ENCODE peak calls at places on chromosomes 6 and 20, in ten cellular contexts. N is sigmoid colon, C is neural crest cell, Q is ovary, U is kidney, E is endothelial cell of umbilical vein, M is endothelial cell, A is astrocyte of the cerebellum, I is BJ, X is HFF-Myc. R is an unnamed sample.

GRCh38 chr6:150967910-150968309 is 102.4 kb downstream of the MTHFD1L start:
- DNase-seq in M (no peak), A (no peak), U (no peak), C (no peak), Q (no peak), I (no peak), N (no peak), X (no peak), E (no peak), R (no peak)

GRCh38 chr6:56713285-56713684 is 70.6 kb upstream of the DST start:
- DNase-seq in X (no peak), N (peak), Q (no peak), C (no peak), A (peak), E (peak), M (no peak), I (peak), U (no peak), R (no peak)

GRCh38 chr20:45378191-45378590 is at the start of gene TP53TG5:
- DNase-seq in A (no peak), C (no peak), Q (no peak), N (no peak), X (no peak), U (no peak), E (no peak), M (no peak), I (no peak), R (no peak)

GRCh38 chr6:128069180-128069579 is 168.3 kb upstream of the THEMIS start:
- DNase-seq in X (no peak), A (peak), Q (no peak), C (no peak), E (no peak), M (no peak), U (no peak), I (no peak), N (no peak), R (peak)

GRCh38 chr6:17032595-17033591 is 69.0 kb upstream of the STMND1 start:
- DNase-seq in E (peak), A (peak), C (no peak), I (peak), Q (peak), X (peak), U (peak), N (peak), M (no peak), R (peak)

GRCh38 chr20:37886851-37887297 is 16.1 kb upstream of the VSTM2L start:
- DNase-seq in C (no peak), Q (no peak), X (no peak), A (no peak), N (no peak), U (no peak), E (no peak), I (no peak), M (no peak), R (no peak)

GRCh38 chr6:85810558-85810957 is 167.9 kb upstream of the SYNCRIP start:
- DNase-seq in X (no peak), Q (no peak), I (no peak), M (no peak), A (no peak), U (no peak), E (no peak), N (no peak), C (no peak), R (no peak)

GRCh38 chr6:33417127-33417902 is 592 bp downstream of the CUTA start:
- DNase-seq in X (no peak), E (peak), A (peak), U (peak), N (no peak), Q (peak), I (peak), M (no peak), C (no peak), R (no peak)

GRCh38 chr6:29552512-29553051 is 7.0 kb downstream of the UBD start:
- DNase-seq in M (no peak), I (peak), C (no peak), E (peak), A (peak), Q (no peak), N (no peak), U (no peak), X (peak), R (no peak)

GRCh38 chr6:135179920-135180457 is 1.1 kb upstream of the MYB start:
- DNase-seq in A (no peak), X (no peak), C (no peak), U (no peak), E (no peak), Q (no peak), N (no peak), M (no peak), I (no peak), R (no peak)

GRCh38 chr6:111727041-111727440 is 121.4 kb upstream of the TRAF3IP2 start:
- DNase-seq in Q (no peak), E (no peak), I (no peak), X (no peak), C (no peak), A (no peak), M (no peak), U (no peak), N (no peak), R (no peak)

GRCh38 chr6:141024526-141024925 is 1108.2 kb upstream of the GJE1 start:
- DNase-seq in X (no peak), E (peak), U (no peak), C (no peak), Q (no peak), N (no peak), I (no peak), A (no peak), M (no peak), R (no peak)

GRCh38 chr6:32965901-32966300 is 2.5 kb upstream of the BRD2 start:
- DNase-seq in Q (no peak), N (no peak), C (no peak), M (no peak), I (no peak), E (no peak), X (no peak), A (no peak), U (no peak), R (no peak)

GRCh38 chr20:38932457-38933120 is 6.4 kb downstream of the FAM83D start:
- DNase-seq in A (peak), E (peak), C (no peak), N (no peak), I (no peak), U (no peak), X (no peak), Q (no peak), M (no peak), R (peak)

GRCh38 chr6:56145616-56146015 is 101.8 kb downstream of the COL21A1 start:
- DNase-seq in C (no peak), U (no peak), Q (no peak), I (no peak), X (no peak), N (no peak), A (no peak), E (no peak), M (no peak), R (no peak)

GRCh38 chr6:91337967-91338366 is 751.1 kb upstream of the MAP3K7 start:
- DNase-seq in A (no peak), E (no peak), U (no peak), I (no peak), N (no peak), X (no peak), C (no peak), Q (no peak), M (no peak), R (no peak)
- TF ChIP-seq CTCF in A (peak), E (peak), U (no peak), I (peak), N (no peak), X (no peak), C (peak), Q (no peak), M (peak), R (no peak)

GRCh38 chr6:26592649-26593048 is 4.1 kb upstream of the ABT1 start:
- DNase-seq in M (no peak), C (no peak), Q (no peak), X (no peak), E (no peak), N (no peak), I (no peak), U (no peak), A (no peak), R (no peak)
- TF ChIP-seq CTCF in M (no peak), C (no peak), Q (no peak), X (no peak), E (no peak), N (no peak), I (no peak), U (no peak), A (peak), R (no peak)

DNA sequence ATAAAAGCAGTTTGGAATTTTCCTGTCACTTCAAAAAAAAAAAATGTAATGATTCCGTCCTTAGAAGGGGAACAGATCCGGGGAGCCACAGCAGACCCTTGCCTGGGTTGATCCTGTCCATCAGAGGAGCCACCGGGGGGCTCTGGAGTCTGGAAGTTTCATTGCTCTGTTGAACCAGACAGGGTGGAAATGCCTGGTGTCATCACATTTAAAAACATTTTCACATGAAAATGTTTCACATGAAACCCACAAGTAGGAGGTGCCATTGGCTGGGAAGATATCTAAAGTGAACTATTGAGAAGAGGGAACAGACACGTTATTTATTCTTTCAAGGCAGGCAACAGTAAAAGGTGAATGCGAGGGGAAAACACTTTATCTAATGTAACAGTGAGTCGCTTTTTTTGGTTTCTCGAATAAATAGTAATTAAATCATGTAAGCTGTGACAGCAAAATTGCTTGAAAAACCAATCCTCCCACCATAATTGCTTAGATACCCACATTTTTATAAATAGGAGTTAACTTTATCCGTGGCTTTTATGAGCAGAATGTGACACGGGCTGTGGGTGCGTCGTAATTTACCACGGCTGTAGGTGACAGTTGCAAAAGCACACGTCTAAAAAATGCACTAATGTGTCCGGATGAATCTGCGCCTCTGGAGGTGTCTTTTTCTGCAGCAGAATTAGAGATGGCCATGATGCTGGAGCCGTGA is 323.4 kb downstream of the TAF4 start:
- DNase-seq in I (no peak), Q (no peak), A (no peak), U (peak), C (no peak), X (no peak), M (no peak), N (no peak), E (no peak), R (no peak)
- TF ChIP-seq CTCF in I (no peak), Q (no peak), A (no peak), U (no peak), C (peak), X (no peak), M (no peak), N (no peak), E (no peak), R (no peak)

GRCh38 chr6:131317516-131317915 is 182.2 kb downstream of the AKAP7 start:
- DNase-seq in Q (no peak), U (no peak), N (no peak), E (no peak), I (no peak), C (no peak), X (no peak), M (no peak), A (no peak), R (no peak)
- TF ChIP-seq CTCF in Q (no peak), U (no peak), N (no peak), E (no peak), I (no peak), C (no peak), X (no peak), M (no peak), A (no peak), R (no peak)

GRCh38 chr6:109595998-109596397 is 95.0 kb downstream of the AK9 start:
- DNase-seq in I (no peak), X (no peak), U (no peak), N (no peak), E (peak), Q (no peak), A (no peak), C (no peak), M (peak), R (no peak)
- TF ChIP-seq CTCF in I (peak), X (peak), U (peak), N (no peak), E (peak), Q (no peak), A (peak), C (peak), M (peak), R (peak)

GRCh38 chr6:72639920-72640621 is 18.2 kb downstream of the KCNQ5 start:
- DNase-seq in U (no peak), C (no peak), X (no peak), A (no peak), M (no peak), I (no peak), E (no peak), Q (no peak), N (no peak), R (no peak)
- TF ChIP-seq CTCF in U (no peak), C (no peak), X (peak), A (no peak), M (no peak), I (no peak), E (no peak), Q (no peak), N (no peak), R (no peak)

DNA sequence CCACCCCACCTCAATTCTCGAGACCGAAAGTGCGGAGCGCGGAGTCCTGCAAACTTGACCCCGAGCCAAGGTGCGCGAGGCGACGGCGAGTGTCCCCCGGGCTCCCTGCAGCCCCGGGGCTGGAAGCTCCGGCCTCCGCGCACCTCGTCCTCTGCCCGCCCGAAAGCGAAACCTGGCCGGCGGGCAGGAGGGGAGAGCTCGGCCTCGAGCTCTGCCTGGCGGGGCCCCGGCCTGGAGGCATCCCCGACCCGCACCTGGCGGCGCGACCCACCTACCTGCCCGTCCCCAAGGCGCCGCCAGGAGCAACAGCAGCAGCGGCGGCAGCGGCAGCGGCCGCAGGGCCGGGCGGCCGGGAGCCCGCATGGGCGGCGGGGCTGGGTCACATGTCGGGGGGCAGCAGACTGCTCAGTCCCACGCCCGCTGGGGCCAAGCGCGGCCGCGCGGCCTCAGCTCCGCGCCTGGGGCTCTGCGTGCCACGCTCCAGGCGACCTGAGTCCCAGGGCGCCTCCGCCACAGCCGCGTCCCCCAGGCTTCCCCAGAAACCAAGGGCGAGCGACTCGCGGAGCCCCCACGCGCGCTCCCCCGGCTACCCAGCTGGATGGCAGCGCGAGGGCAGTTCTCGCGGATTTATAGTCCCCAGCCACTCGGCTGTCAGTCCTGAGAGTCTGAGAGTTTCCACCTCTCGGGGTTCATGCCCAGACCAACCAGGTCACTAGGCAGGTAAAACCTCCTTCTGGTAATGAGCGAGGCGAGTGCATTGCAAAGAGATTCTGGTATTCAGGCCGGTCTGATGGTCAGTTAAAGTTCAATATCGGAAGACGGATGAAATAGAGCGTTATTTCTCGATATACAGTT is at the start of gene IL20RA:
- DNase-seq in N (peak), C (peak), U (peak), A (no peak), E (no peak), X (no peak), Q (peak), M (peak), I (no peak), R (no peak)
- TF ChIP-seq CTCF in N (no peak), C (no peak), U (no peak), A (no peak), E (no peak), X (no peak), Q (peak), M (no peak), I (no peak), R (no peak)